ENCODE peak calls at places on chromosome 21, in six cellular contexts. T, D, V, W, N and R are unnamed samples.

GRCh38 chr21:46190491-46191131 is 6.4 kb upstream of the SPATC1L start:
- DNase-seq in D (no peak), N (no peak), T (no peak), V (no peak), W (no peak), R (no peak)

GRCh38 chr21:45937721-45938452 is 43.7 kb upstream of the COL6A1 start:
- DNase-seq in W (no peak), N (no peak), V (no peak), D (no peak), T (no peak), R (no peak)

GRCh38 chr21:46150491-46151121 is 4.8 kb downstream of the FTCD start:
- DNase-seq in V (no peak), W (no peak), N (no peak), D (no peak), T (peak), R (peak)

GRCh38 chr21:30340714-30341573 is 3.5 kb upstream of the KRTAP27-1 start:
- DNase-seq in W (peak), N (peak), V (peak), T (no peak), D (peak), R (peak)

GRCh38 chr21:46052703-46053651 is 44.9 kb upstream of the COL6A2 start:
- DNase-seq in T (no peak), D (peak), W (no peak), V (no peak), N (no peak), R (no peak)

GRCh38 chr21:45980271-45980670 is 1.3 kb upstream of the COL6A1 start:
- DNase-seq in V (no peak), W (no peak), D (no peak), T (no peak), N (no peak), R (no peak)

GRCh38 chr21:31920275-31920674 is 47.5 kb downstream of the HUNK start:
- DNase-seq in V (no peak), N (no peak), D (no peak), W (no peak), T (no peak), R (no peak)

GRCh38 chr21:16117851-16118592 is 388.2 kb downstream of the USP25 start:
- DNase-seq in N (no peak), V (no peak), D (peak), W (no peak), T (no peak), R (no peak)

GRCh38 chr21:41247561-41247968 is 69.0 kb upstream of the FAM3B start:
- DNase-seq in D (peak), W (no peak), N (peak), V (no peak), T (no peak), R (no peak)

GRCh38 chr21:42079939-42080787 is 9.0 kb downstream of the UMODL1 start:
- DNase-seq in W (no peak), V (no peak), T (no peak), D (peak), N (peak), R (no peak)

GRCh38 chr21:41865002-41865777 is 14.0 kb downstream of the PRDM15 start:
- DNase-seq in N (no peak), W (no peak), V (peak), D (no peak), T (peak), R (no peak)

GRCh38 chr21:41668686-41669532 is 97.9 kb downstream of the RIPK4 start:
- DNase-seq in V (no peak), W (no peak), D (no peak), T (no peak), N (no peak), R (no peak)

GRCh38 chr21:34100337-34100736 is 27.0 kb downstream of the MRPS6 start:
- DNase-seq in V (no peak), D (no peak), W (no peak), T (no peak), N (no peak), R (no peak)

GRCh38 chr21:39612233-39613028 is at the start of gene B3GALT5:
- DNase-seq in T (no peak), V (peak), D (no peak), W (peak), N (peak), R (no peak)

GRCh38 chr21:33661146-33661545 is 18.8 kb downstream of the ITSN1 start:
- DNase-seq in N (no peak), T (no peak), D (peak), W (no peak), V (no peak), R (no peak)

GRCh38 chr21:16455526-16455925 is 725.7 kb downstream of the USP25 start:
- DNase-seq in D (no peak), W (no peak), N (no peak), V (no peak), T (no peak), R (no peak)

GRCh38 chr21:33318087-33318486 is 6.7 kb upstream of the IFNAR1 start:
- DNase-seq in D (no peak), T (no peak), V (no peak), W (no peak), N (no peak), R (no peak)

GRCh38 chr21:42570841-42571387 is 57.3 kb downstream of the SLC37A1 start:
- DNase-seq in D (no peak), T (no peak), N (peak), V (no peak), W (peak), R (peak)

GRCh38 chr21:15060776-15061175 is 4.0 kb downstream of the NRIP1 start:
- DNase-seq in D (peak), N (no peak), W (no peak), T (no peak), V (no peak), R (no peak)

GRCh38 chr21:30733026-30733425 is 14.0 kb downstream of the KRTAP21-2 start:
- DNase-seq in T (no peak), D (no peak), V (no peak), N (no peak), W (no peak), R (no peak)

GRCh38 chr21:31630062-31630711 is 29.3 kb upstream of the SOD1 start:
- DNase-seq in N (peak), V (no peak), T (no peak), W (no peak), D (peak), R (peak)

GRCh38 chr21:14382486-14382834 is 486 bp downstream of the HSPA13 start:
- DNase-seq in V (no peak), T (no peak), W (no peak), D (peak), N (no peak), R (no peak)

GRCh38 chr21:40615503-40616376 is 231.2 kb downstream of the DSCAM start:
- DNase-seq in V (no peak), N (no peak), D (no peak), W (no peak), T (no peak), R (no peak)

GRCh38 chr21:16125274-16125673 is 395.5 kb downstream of the USP25 start:
- DNase-seq in N (no peak), T (no peak), V (no peak), W (peak), D (no peak), R (no peak)

GRCh38 chr21:41472769-41473548 is 35.0 kb downstream of the TMPRSS2 start:
- DNase-seq in D (no peak), W (no peak), N (no peak), V (no peak), T (no peak), R (no peak)

GRCh38 chr21:15084668-15085067 is 19.9 kb upstream of the NRIP1 start:
- DNase-seq in N (peak), T (no peak), W (no peak), D (no peak), V (no peak), R (peak)

GRCh38 chr21:42337830-42338729 is 12.7 kb downstream of the TFF2 start:
- DNase-seq in T (no peak), V (peak), N (peak), D (peak), W (peak), R (peak)

GRCh38 chr21:43188181-43188580 is 19.4 kb downstream of the CRYAA start:
- DNase-seq in V (no peak), N (no peak), T (no peak), D (no peak), W (no peak), R (no peak)

GRCh38 chr21:41398251-41398650 is 27.8 kb upstream of the MX1 start:
- DNase-seq in V (no peak), D (no peak), N (no peak), W (no peak), T (no peak), R (no peak)

GRCh38 chr21:34583926-34584563 is 30.9 kb downstream of the RCAN1 start:
- DNase-seq in W (no peak), N (no peak), D (no peak), V (no peak), T (no peak), R (no peak)

GRCh38 chr21:24045775-24046215 is 1561.5 kb downstream of the MRPL39 start:
- DNase-seq in V (no peak), D (peak), T (no peak), N (peak), W (peak), R (peak)

GRCh38 chr21:45987121-45987711 is 5.6 kb downstream of the COL6A1 start:
- DNase-seq in V (no peak), W (no peak), D (no peak), N (no peak), T (peak), R (peak)

GRCh38 chr21:33364830-33365229 is 38.4 kb upstream of the IFNGR2 start:
- DNase-seq in N (no peak), W (no peak), V (no peak), T (no peak), D (no peak), R (no peak)

GRCh38 chr21:31932470-31932764 is 59.6 kb downstream of the HUNK start:
- DNase-seq in V (no peak), N (no peak), W (no peak), T (no peak), D (no peak), R (no peak)

GRCh38 chr21:38853421-38853919 is 47.7 kb downstream of the ETS2 start:
- DNase-seq in V (no peak), W (no peak), N (peak), T (peak), D (peak), R (peak)

GRCh38 chr21:42109473-42109872 is 38.4 kb downstream of the UMODL1 start:
- DNase-seq in N (no peak), D (no peak), W (no peak), V (no peak), T (no peak), R (no peak)

GRCh38 chr21:35585155-35585554 is 475.2 kb downstream of the SETD4 start:
- DNase-seq in W (no peak), T (no peak), V (no peak), N (no peak), D (peak), R (no peak)
- TF ChIP-seq CTCF in W (no peak), T (no peak), V (no peak), N (no peak), D (no peak), R (no peak)

GRCh38 chr21:36122977-36123376 is 11.9 kb upstream of the CBR3 start:
- DNase-seq in W (no peak), N (no peak), T (no peak), D (no peak), V (no peak), R (no peak)
- TF ChIP-seq CTCF in W (peak), N (peak), T (peak), D (no peak), V (no peak), R (peak)

GRCh38 chr21:17512245-17513213 is at the start of gene CXADR:
- DNase-seq in T (peak), W (peak), D (no peak), N (peak), V (peak), R (peak)
- TF ChIP-seq CTCF in T (peak), W (peak), D (peak), N (peak), V (peak), R (peak)

GRCh38 chr21:26961704-26962103 is 5.2 kb downstream of the ADAMTS5 start:
- DNase-seq in N (peak), W (peak), D (no peak), T (no peak), V (no peak), R (peak)
- TF ChIP-seq CTCF in N (no peak), W (peak), D (peak), T (no peak), V (no peak), R (peak)

DNA sequence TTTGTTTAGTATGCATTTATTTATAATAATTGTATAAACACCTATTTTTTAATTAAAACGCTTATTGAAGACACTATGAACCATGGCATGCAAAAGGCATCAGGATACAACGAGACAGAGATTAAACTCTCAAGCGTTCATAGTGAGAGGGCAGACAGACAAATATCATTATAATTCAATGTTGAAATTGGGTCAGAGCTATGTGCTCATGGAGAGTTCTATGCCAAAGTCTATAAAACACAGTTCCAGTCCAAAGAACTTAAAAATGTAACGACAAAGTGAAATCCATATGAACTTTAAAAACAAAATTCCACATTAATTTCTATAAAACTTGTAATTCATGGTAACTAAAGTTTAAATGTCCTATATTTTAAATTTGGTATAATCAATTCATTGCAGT is 724.0 kb downstream of the LTN1 start:
- DNase-seq in D (no peak), V (no peak), N (no peak), W (no peak), T (no peak), R (no peak)
- TF ChIP-seq CTCF in D (no peak), V (no peak), N (no peak), W (no peak), T (no peak), R (no peak)

DNA sequence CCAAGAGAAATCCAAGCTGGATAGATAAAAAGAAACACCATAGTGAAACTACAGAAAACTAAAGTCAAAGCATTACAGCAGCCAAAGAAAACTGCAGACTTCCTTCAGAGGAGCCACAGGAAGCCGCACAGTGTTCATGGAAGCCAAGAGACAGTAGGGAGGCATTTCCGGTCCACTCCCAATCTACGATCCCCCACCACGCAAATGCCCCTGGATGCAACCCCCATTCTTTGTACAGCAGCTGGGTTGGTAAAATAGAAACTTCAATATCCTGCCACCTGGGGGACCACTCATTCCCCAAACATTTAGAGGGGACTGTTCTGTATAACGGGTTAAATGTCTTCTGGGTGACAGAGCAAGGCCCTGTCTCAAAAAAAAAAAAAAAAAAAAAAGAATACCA is 43.9 kb upstream of the TSPEAR start:
- DNase-seq in T (no peak), W (no peak), V (no peak), N (no peak), D (no peak), R (no peak)
- TF ChIP-seq CTCF in T (peak), W (no peak), V (peak), N (no peak), D (peak), R (no peak)

DNA sequence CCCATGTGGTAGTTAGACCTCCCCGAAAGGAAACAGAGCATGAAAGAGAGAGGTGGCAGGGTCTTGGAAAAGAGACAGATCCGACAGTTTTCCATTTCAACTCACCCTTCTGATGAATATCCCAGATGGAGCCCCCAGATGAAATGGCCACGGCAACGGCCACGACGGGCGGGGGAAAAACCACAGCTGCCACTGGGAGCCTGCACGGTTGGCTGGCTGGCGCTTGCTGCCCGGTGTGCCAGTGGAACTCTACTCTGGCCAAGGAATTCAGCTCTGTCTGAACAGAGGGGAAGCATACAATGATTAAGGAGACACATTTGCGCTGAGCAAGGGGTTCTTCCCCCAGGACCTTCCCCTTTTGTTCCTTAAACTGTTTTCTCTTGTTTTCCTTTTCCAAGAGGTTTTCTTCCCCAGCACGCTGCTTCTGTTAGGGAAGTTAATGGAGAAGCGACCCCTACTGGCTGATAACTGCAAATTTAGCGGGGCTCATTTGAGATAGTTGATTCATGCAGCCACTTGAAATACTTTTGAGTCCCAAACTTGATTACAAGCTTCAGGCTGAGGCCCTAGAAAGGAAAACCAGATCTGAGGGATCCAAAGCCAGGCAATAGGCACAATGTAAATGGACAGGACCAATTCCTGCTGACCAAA is 1122.5 kb downstream of the NCAM2 start:
- DNase-seq in W (no peak), N (no peak), D (no peak), V (no peak), T (no peak), R (no peak)
- TF ChIP-seq CTCF in W (peak), N (peak), D (peak), V (no peak), T (no peak), R (peak)

GRCh38 chr21:25360593-25360992 is 246.7 kb downstream of the MRPL39 start:
- DNase-seq in N (no peak), T (no peak), D (no peak), W (no peak), V (no peak), R (no peak)
- TF ChIP-seq CTCF in N (no peak), T (peak), D (peak), W (peak), V (peak), R (peak)

GRCh38 chr21:36479415-36480402 is at the start of gene CLDN14:
- DNase-seq in N (peak), D (peak), W (no peak), V (no peak), T (no peak), R (no peak)
- TF ChIP-seq CTCF in N (no peak), D (no peak), W (no peak), V (no peak), T (no peak), R (no peak)

DNA sequence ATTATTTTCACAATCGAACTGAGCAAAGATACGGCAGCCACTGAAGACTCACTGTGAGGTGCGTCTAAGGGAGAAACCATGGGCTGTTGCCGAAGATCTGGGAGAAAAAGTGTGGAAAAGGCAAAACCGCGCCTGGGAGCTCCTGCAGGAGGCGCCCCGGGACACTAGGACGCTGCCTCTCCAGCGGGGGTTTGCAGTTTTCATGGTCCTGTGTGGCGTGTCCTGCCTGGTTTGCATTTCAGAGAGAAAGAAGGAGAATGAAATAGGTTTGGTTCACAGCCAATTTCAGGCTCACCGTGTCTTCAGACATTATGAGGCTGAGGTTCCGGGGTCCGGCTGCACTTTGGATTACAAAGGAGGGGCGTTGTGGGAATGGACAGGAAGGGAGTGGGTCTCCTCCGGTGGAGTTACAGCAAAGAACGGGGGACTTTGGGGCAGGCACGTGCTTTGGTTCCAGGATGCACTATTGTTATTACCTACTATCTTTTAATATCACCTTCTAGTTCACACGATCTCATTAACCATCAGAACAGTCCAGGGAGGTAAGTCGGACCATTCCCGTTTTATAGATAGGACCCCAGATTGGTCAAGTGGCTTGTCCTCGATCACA is 179.8 kb downstream of the DYRK1A start:
- DNase-seq in W (no peak), D (no peak), N (no peak), T (no peak), V (no peak), R (no peak)
- TF ChIP-seq CTCF in W (no peak), D (no peak), N (no peak), T (no peak), V (no peak), R (no peak)